ENCODE peak calls at places on chromosomes 3 and 15, in nine cellular contexts. B is stomach, N is H1, Q is K562, L is transverse colon, D is sigmoid colon, U is esophagus muscularis mucosa, S is SK-N-SH, A is tibial nerve. X is an unnamed sample. For H3K36me3 and H3K4me1, the result is how much of the 10 kb centered on the place peaks cover.

GRCh38 chr3:147369671-147370123 is 36.6 kb downstream of the ZIC4 start:
- DNase-seq in B (no peak), N (no peak), Q (no peak), L (no peak), D (no peak), U (peak), S (no peak), A (no peak), X (no peak)

GRCh38 chr3:170809021-170809974 is 60.7 kb downstream of the RPL22L1 start:
- DNase-seq in B (no peak), N (no peak), Q (peak), L (peak), D (no peak), U (no peak), S (peak), A (no peak), X (no peak)

GRCh38 chr3:24416224-24416623 is 78.4 kb downstream of the THRB start:
- DNase-seq in B (no peak), N (no peak), Q (no peak), L (no peak), D (no peak), U (no peak), S (no peak), A (no peak), X (no peak)

GRCh38 chr3:59320080-59320479 is 270.3 kb upstream of the CFAP20DC start:
- DNase-seq in B (no peak), N (no peak), Q (no peak), L (no peak), D (no peak), U (no peak), S (no peak), A (no peak), X (no peak)

GRCh38 chr15:86802244-86802643 is 722.6 kb downstream of the AGBL1 start:
- DNase-seq in B (no peak), N (no peak), Q (no peak), L (no peak), D (no peak), U (no peak), S (no peak), A (no peak), X (no peak)

GRCh38 chr3:24510030-24510648 is 15.5 kb upstream of the THRB start:
- DNase-seq in B (no peak), N (no peak), Q (peak), L (no peak), D (no peak), U (no peak), S (no peak), A (no peak), X (no peak)

GRCh38 chr3:57951106-57951882 is 56.9 kb upstream of the FLNB start:
- DNase-seq in B (peak), N (no peak), Q (peak), L (peak), D (peak), U (no peak), S (peak), A (peak), X (peak)

GRCh38 chr3:55524565-55525244 is 37.6 kb upstream of the WNT5A start:
- DNase-seq in B (no peak), N (no peak), Q (no peak), L (no peak), D (no peak), U (no peak), S (no peak), A (no peak), X (no peak)

GRCh38 chr3:194174980-194175379 is 39.0 kb downstream of the HES1 start:
- DNase-seq in B (no peak), N (no peak), Q (no peak), L (no peak), D (no peak), U (no peak), S (no peak), A (no peak), X (no peak)

GRCh38 chr3:139111392-139112229 is 66.9 kb upstream of the PRR23C start:
- DNase-seq in B (peak), N (peak), Q (peak), L (peak), D (no peak), U (peak), S (peak), A (peak), X (peak)

GRCh38 chr15:98823012-98823458 is 174.7 kb downstream of the IGF1R start:
- DNase-seq in B (no peak), N (peak), Q (no peak), L (no peak), D (no peak), U (no peak), S (no peak), A (no peak), X (no peak)

GRCh38 chr15:89429023-89429422 is 67.4 kb downstream of the RHCG start:
- DNase-seq in B (no peak), N (no peak), Q (peak), L (no peak), D (no peak), U (no peak), S (peak), A (no peak), X (no peak)

GRCh38 chr3:186821429-186822367 is 15.4 kb upstream of the RFC4 start:
- DNase-seq in B (no peak), N (no peak), Q (peak), L (no peak), D (no peak), U (no peak), S (peak), A (no peak), X (no peak)

GRCh38 chr3:186826316-186826977 is 16.1 kb upstream of the ADIPOQ start:
- DNase-seq in B (no peak), N (no peak), Q (no peak), L (no peak), D (no peak), U (no peak), S (peak), A (no peak), X (no peak)

GRCh38 chr3:186825294-186825821 is 17.2 kb upstream of the ADIPOQ start:
- DNase-seq in B (no peak), N (no peak), Q (peak), L (no peak), D (no peak), U (no peak), S (no peak), A (no peak), X (peak)

GRCh38 chr3:186824430-186825139 is 17.9 kb upstream of the ADIPOQ start:
- DNase-seq in B (no peak), N (no peak), Q (no peak), L (no peak), D (no peak), U (no peak), S (no peak), A (no peak), X (no peak)

DNA sequence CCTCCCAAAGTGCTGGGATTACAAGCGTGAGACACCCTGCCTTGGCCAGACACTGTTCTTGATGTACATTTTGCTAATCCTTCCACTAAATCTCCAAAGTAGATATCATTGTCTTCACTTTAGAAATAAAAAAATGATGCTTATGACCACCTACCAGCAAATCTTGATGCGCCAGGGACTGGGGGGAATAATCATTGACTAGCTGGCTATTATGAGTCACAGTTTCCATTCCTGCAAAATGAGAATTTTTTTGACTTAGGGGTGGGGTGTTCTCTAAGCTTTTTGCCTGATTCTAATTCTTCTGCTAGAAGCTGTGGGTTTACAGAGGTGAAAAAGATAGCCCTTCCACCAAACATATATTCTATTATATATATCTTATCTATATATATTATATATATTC is 17.1 kb upstream of the RFC4 start:
- DNase-seq in B (no peak), N (no peak), Q (no peak), L (no peak), D (no peak), U (no peak), S (no peak), A (no peak), X (no peak)
- H3K36me3 ChIP-seq in B (under half), N (under half), Q (under half), L (under half), D (under half), U (under half), S (under half), A (under half), X (under half)

DNA sequence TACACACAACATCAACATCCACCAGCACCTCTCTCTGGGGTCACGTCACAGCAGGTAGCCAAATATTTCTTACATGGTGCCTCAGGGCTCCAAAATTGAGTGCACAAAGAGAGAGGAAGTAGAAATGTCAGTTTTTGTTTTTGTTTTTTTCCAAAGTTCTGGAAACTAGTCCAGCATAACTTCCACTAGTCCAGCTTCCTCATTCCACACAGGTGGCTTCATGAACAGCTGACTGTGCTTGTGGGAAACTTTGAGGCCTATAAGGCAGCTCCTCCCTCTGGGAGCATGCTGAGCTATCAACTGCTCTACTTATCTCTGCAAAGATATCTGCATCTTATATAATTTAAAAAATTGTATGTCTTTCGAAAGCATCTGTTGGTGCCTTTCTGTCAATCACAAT is 325.2 kb upstream of the AGTR1 start:
- DNase-seq in B (no peak), N (no peak), Q (no peak), L (no peak), D (no peak), U (no peak), S (no peak), A (no peak), X (no peak)
- TF ChIP-seq EP300 in B (no peak), N (no peak), Q (no peak), L (no peak), D (no peak), U (no peak), S (no peak), A (no peak), X (no peak)

DNA sequence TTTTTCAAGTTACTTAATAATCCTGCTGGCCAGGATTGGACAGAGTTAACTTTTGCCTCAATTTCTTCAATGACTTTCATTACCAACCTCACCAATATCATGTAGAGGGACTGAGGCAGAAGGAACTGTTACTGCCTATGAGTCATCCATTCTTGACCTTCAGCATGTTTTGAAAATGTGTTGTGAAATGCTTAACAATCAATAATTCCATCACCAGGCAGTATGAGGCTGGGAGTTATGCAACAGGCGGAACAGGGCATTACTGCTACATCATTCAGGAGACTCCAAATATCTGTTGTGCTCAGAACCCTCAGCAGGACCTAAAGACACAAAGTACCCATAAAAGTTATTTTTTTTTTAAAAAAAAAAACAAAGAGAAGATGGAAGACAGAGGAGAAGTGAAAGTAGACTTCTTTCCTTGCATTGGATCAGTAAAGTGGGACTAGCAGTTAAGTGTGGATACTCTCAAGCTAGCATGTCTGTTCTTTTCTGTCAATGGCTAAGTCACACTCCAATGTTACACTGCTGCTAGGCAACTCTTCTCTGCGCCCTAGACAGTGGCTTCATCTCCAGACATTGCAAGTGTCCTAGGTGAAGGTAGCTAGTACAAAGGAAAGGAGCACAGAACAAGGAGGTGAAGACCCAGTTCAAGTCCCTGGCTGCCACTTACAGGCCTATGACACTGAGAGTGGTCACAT is 184.9 kb upstream of the LPP start:
- DNase-seq in B (no peak), N (no peak), Q (no peak), L (no peak), D (no peak), U (no peak), S (no peak), A (no peak), X (peak)
- H3K4me1 ChIP-seq in B (under half), N (under half), Q (under half), L (under half), D (under half), U (under half), S (under half), A (under half), X (under half)

GRCh38 chr15:95930659-95931375 is 399.7 kb upstream of the NR2F2 start:
- DNase-seq in B (no peak), N (no peak), Q (peak), L (no peak), D (no peak), U (no peak), S (no peak), A (no peak), X (peak)
- H3K36me3 ChIP-seq in B (under half), N (under half), Q (under half), L (under half), D (under half), U (under half), S (under half), A (under half), X (under half)

GRCh38 chr3:187062526-187063177 is 76.6 kb downstream of the RPL39L start:
- DNase-seq in B (no peak), N (no peak), Q (no peak), L (no peak), D (no peak), U (no peak), S (no peak), A (no peak), X (no peak)
- TF ChIP-seq EP300 in B (no peak), N (no peak), Q (no peak), L (no peak), D (no peak), U (no peak), S (no peak), A (no peak), X (no peak)

GRCh38 chr3:124398594-124398993 is 331.7 kb upstream of the UMPS start:
- DNase-seq in B (no peak), N (no peak), Q (no peak), L (no peak), D (no peak), U (no peak), S (no peak), A (no peak), X (no peak)
- H3K4me1 ChIP-seq in B (under half), N (under half), Q (under half), L (under half), D (under half), U (under half), S (under half), A (under half), X (under half)

GRCh38 chr15:92901053-92901761 is 1.1 kb downstream of the CHD2 start:
- DNase-seq in B (no peak), N (no peak), Q (no peak), L (no peak), D (no peak), U (no peak), S (no peak), A (no peak), X (no peak)

GRCh38 chr15:92900712-92901052 is 558 bp downstream of the CHD2 start:
- DNase-seq in B (no peak), N (no peak), Q (no peak), L (no peak), D (no peak), U (no peak), S (no peak), A (no peak), X (no peak)

GRCh38 chr15:92899910-92900711 is at the start of gene CHD2:
- DNase-seq in B (peak), N (peak), Q (peak), L (peak), D (peak), U (no peak), S (peak), A (no peak), X (peak)

GRCh38 chr15:92897620-92898019 is 2.5 kb upstream of the CHD2 start:
- DNase-seq in B (no peak), N (no peak), Q (no peak), L (no peak), D (no peak), U (no peak), S (no peak), A (no peak), X (no peak)

DNA sequence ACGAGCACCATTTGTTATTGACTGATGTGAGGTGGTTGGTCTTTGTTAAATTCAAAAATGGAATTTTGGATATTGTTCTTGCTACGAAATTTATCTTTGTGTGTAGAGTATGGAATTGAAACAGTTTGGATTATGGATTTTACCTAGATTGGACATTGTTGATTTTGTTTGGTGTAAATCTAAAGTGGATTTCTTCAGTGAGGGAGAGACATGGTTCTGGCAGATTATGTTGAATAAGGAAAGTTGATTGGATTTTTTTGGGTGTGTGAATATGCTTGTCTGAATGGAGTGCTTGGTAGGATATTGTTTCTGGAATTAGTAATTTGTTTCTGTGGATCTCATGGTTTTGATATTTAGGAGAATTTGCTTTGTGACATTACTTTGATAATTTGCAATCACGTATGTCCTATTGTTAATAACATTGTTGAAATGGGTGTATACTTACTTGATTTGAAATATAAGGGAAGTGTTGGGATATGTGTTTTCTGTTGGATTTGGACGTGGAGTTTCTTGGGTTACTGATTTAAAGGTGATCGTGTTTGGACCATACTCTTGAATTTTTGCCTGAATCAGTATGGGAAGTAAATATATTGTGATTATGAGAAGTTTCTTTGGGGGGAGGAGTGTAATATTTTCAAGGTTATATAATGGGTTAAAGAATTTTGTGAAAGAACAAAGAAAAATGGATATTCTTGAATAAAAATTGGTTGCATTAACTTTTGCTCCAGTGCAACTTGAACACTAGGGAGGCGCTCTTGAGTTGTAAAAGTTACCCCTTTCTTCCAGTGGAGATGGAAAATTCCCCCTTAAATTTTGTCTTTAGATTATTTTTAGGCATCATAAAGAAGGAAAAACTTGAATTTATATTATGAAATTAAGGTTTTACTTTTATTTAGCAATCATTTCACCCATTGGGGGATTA is 875 bp upstream of the CHD2 start:
- DNase-seq in B (no peak), N (no peak), Q (no peak), L (no peak), D (no peak), U (no peak), S (no peak), A (no peak), X (no peak)
- H3K36me3 ChIP-seq in B (under half), N (under half), Q (half or more), L (under half), D (under half), U (under half), S (half or more), A (under half), X (under half)

X was measured in ovary.